ENCODE peak calls at places on chromosomes 13 and 19, in four cellular contexts. S is HepG2, F is K562, K is GM12878. V is an unnamed sample.

GRCh38 chr19:1068111-1069001 is 1.4 kb downstream of the ARHGAP45 start:
- DNase-seq in S (no peak), F (no peak), K (no peak), V (no peak)

GRCh38 chr19:16625183-16625958 is 2.6 kb downstream of the MED26 start:
- DNase-seq in S (no peak), F (no peak), K (no peak), V (no peak)

GRCh38 chr19:48512504-48513288 is 1.1 kb upstream of the LMTK3 start:
- DNase-seq in S (no peak), F (no peak), K (no peak), V (no peak)

GRCh38 chr13:23996456-23996855 is 99.2 kb upstream of the C1QTNF9B start:
- DNase-seq in S (no peak), F (no peak), K (no peak), V (no peak)

GRCh38 chr19:49116544-49116943 is 2.4 kb downstream of the LIN7B start:
- DNase-seq in S (no peak), F (no peak), K (no peak), V (no peak)

GRCh38 chr13:85379991-85380390 is 419.2 kb downstream of the SLITRK6 start:
- DNase-seq in S (no peak), F (no peak), K (no peak), V (no peak)

GRCh38 chr13:30375436-30375835 is 46.9 kb upstream of the UBE2L5 start:
- DNase-seq in S (no peak), F (no peak), K (no peak), V (no peak)

GRCh38 chr13:98922306-98922705 is 55.6 kb downstream of the DOCK9 start:
- DNase-seq in S (no peak), F (no peak), K (no peak), V (no peak)

GRCh38 chr13:107462501-107462900 is 752.8 kb downstream of the LIG4 start:
- DNase-seq in S (no peak), F (no peak), K (no peak), V (no peak)

GRCh38 chr19:17627161-17627560 is 61.0 kb downstream of the UNC13A start:
- DNase-seq in S (no peak), F (no peak), K (no peak), V (no peak)

GRCh38 chr19:29550896-29551295 is 25.1 kb downstream of the VSTM2B start:
- DNase-seq in S (no peak), F (no peak), K (no peak), V (no peak)

DNA sequence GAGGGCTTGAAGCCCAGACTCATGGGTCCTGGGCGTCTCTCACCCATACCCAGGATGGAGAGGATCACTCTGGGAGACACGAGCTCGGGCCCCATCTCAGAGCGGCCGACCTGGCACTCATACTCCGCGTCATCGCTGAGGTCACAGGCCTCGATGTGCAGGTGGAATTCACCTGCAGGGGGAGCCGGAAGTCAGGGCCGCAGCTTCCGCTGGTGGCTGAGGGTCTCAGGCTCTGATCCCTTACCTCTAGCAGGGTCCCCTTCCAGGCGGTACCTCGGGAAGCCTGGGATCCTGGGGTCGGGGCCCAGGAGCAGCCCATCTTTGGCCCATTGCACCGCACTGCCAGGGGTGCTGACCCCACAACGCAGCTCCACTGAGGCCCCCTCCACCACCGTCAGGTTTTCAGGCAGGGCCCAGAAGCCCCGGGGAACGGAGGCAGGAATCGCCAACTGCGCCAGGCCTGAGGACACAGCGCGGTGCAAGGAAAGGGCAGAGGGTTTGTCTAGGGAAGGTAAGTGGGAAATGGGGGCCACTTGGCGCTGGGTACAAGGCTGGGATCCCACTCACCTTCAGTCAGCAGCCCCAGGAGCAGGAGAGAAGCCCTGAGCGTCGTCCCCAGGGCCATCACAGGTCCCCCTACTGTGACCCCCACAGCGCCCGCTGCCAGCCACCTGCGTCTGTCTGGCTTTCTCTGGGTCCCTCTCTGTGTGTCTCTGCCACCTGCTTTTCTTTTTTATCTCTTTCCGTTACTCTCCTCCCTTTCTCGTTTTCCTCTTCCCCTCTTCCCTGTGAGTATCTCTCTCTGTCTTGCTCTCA is 883 bp downstream of the NPHS1 start:
- DNase-seq in S (no peak), F (no peak), K (no peak), V (peak)
- TF ChIP-seq CTCF in S (peak), F (no peak), K (no peak), V (peak)

DNA sequence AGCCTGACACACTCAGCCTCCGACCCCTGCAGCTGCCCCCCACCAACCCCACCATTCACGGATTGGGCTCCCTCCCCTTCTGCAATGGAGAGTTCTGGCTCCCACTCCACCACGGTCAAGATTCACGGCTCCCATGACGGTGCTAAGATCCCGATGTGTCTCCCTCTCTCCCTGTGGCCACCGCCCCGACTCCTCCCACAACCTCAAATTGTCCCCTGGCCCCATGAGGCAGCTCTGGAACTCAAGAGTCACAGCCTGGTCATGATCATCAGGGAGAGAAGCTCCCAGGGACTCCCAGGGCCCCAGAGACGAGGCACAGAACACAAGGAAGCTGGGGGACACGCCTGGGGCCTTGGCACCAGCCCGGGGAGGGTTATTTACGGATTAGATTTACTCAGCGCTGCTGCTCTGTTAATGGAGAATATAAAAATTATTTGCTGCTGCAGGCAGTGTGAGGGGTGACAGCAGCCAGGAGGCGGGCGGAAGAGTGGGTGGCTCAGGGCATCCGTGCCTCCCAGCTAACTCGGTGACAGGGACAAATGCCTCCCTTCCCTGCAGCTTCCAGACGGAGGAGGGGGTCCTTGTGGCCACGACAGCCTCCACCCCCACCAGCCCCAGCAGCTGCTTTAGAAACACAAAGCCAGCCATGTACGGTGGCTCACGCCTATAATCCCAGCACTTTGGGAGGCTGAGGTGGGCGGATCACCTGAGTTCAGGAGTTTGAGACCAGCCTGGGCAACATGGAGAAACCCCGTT is 184.2 kb downstream of the PTPRS start:
- DNase-seq in S (no peak), F (no peak), K (no peak), V (no peak)
- TF ChIP-seq TCF7 in S (no peak), F (no peak), K (no peak), V (no peak)

GRCh38 chr19:33302175-33302973 is at the start of gene CEBPA:
- DNase-seq in S (peak), F (peak), K (no peak), V (peak)
- TF ChIP-seq CTCF in S (peak), F (no peak), K (peak), V (no peak)

GRCh38 chr19:4902796-4903195 is at the start of gene ARRDC5:
- DNase-seq in S (no peak), F (no peak), K (no peak), V (no peak)

GRCh38 chr19:4896372-4896771 is 6.3 kb downstream of the ARRDC5 start:
- DNase-seq in S (no peak), F (no peak), K (no peak), V (no peak)

DNA sequence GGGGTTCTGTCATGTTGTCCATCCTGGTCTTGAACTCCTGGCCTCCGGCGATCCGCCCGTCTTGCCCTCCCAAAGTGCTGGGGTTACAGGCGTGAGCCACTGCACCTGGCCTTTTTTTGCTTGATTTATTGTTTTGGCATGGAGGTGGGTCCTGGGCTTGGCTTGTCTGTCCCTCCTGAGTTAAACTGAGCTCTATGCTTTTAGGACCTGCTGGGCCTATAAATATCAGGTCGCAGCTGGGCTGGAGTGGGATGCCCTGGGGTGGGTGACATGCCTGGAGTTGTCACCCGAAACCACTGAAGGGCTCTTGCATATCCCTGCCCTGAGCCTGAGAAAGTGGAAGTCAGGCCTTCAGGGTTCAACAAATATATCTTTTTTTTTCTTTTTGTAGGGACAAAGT is 5.5 kb downstream of the ARRDC5 start:
- DNase-seq in S (no peak), F (no peak), K (no peak), V (no peak)
- TF ChIP-seq TCF7 in S (no peak), F (no peak), K (no peak), V (no peak)

DNA sequence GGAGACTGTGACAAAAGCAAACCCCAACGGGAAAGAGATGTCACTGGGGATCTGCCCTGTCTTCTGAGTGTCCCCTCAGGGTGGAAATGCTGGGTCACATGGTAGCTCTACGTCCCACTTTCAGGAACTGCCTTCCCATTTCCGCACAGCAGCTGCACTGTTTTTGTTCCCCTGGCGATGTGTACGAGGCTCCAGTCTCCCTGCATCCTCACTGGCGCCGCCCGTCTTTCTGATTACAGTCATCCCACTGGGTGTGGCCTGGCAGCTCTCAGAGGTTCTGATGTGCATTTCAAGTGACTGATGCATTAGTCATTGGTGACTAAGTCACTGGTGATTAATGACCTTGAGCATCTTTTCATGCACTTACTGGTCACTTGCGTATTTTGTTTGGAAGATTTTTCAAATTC is 21.2 kb downstream of the PCID2 start:
- DNase-seq in S (peak), F (peak), K (no peak), V (no peak)
- TF ChIP-seq CTCF in S (no peak), F (no peak), K (no peak), V (no peak)

GRCh38 chr19:43809762-43810696 is 7.8 kb upstream of the LYPD5 start:
- DNase-seq in S (peak), F (peak), K (peak), V (no peak)
- TF ChIP-seq TCF7 in S (no peak), F (no peak), K (no peak), V (no peak)

DNA sequence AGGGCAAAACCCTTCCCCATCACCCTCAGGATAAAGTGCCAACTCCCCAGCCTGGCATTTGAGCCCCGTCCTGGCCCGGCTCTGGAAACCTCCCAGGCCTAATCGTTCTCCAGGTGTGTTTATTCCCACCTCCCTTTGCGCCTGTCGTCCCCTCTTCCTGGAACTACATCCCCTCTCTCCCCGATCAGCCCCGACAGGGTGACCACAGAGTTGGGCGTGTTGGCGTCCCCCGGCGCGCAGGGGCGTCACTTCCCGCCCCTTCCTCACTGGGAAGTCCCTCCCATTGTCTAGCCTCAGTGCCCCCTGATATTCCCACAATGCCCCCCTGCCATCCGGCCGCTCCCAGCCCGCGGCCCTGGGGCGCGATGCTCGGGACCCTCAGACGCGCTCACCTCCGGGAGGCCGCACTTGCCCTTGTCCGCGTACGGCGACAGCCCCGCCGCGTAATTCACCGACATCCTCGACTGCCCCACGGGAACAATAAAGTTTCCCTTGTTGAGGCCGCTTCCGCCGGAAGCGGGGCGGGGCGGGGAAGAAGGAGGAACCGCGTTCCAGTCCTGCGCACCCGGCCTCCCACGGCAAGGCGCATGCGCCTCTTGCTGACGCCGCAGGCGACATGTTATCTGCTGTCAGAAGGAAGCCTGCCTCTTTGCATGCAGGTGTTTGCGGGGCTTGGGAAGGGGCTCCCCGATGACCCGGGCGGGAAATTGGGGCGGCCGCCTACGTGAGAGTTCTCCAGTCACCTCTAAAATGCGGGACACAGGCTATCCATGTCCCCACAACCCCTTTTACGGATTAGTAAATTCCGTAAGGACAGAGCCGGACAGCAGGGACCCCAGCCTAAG is at the start of the genes ANKRD24 and SIRT6:
- DNase-seq in S (peak), F (peak), K (peak), V (peak)
- TF ChIP-seq CTCF in S (peak), F (no peak), K (no peak), V (no peak)

V was measured in WTC11.